ENCODE peak calls at places on chromosomes 7 and 10, in ten cellular contexts. W is mesenchymal stem cell; P is stimulated activated naive B cell treated with anti-CD40 and anti-IgM and Interleukin-4, amounts not matched to agents 10 μg/mL and 1 μg/mL and 100 μg/mL, for 72 hours; Z is NCI-H1436 treated with DMSO at 0.1 percent for 48 hours; G is hippocampal formation; H is mesendoderm; V is non-pigmented ciliary epithelial cell; Q is NCI-H1092 treated with DMSO at 0.1 percent for 48 hours; O is astrocyte of the hippocampus; A is uterus. B is an unnamed sample.

GRCh38 chr7:128259131-128260056 is 18.3 kb downstream of the LEP start:
- DNase-seq in W (peak), P (no peak), Z (no peak), G (no peak), H (peak), V (no peak), Q (no peak), O (peak), A (no peak), B (peak)

GRCh38 chr10:129696636-129697035 is 229.6 kb downstream of the MGMT start:
- DNase-seq in W (no peak), P (no peak), Z (no peak), G (no peak), H (no peak), V (no peak), Q (no peak), O (no peak), A (no peak), B (no peak)

GRCh38 chr10:87635498-87636312 is 24.0 kb upstream of the PAPSS2 start:
- DNase-seq in W (peak), P (peak), Z (no peak), G (no peak), H (peak), V (no peak), Q (no peak), O (peak), A (no peak), B (no peak)

GRCh38 chr7:131932271-131932670 is 375.8 kb upstream of the PODXL start:
- DNase-seq in W (no peak), P (no peak), Z (no peak), G (no peak), H (no peak), V (no peak), Q (no peak), O (no peak), A (no peak), B (no peak)

GRCh38 chr10:60905580-60905979 is 38.4 kb downstream of the RHOBTB1 start:
- DNase-seq in W (no peak), P (no peak), Z (no peak), G (no peak), H (no peak), V (no peak), Q (no peak), O (peak), A (peak), B (peak)

GRCh38 chr10:101290415-101290814 is 61.2 kb upstream of the LBX1 start:
- DNase-seq in W (no peak), P (no peak), Z (no peak), G (no peak), H (no peak), V (no peak), Q (no peak), O (no peak), A (no peak), B (no peak)

GRCh38 chr7:148688526-148688925 is 10.2 kb upstream of the CUL1 start:
- DNase-seq in W (no peak), P (no peak), Z (no peak), G (no peak), H (no peak), V (no peak), Q (no peak), O (no peak), A (no peak), B (no peak)

GRCh38 chr10:70137927-70138883 is 5.6 kb upstream of the AIFM2 start:
- DNase-seq in W (no peak), P (no peak), Z (no peak), G (no peak), H (no peak), V (no peak), Q (no peak), O (no peak), A (peak), B (no peak)

GRCh38 chr10:66717221-66717981 is 208.4 kb upstream of the LRRTM3 start:
- DNase-seq in W (no peak), P (no peak), Z (peak), G (no peak), H (peak), V (no peak), Q (no peak), O (no peak), A (no peak), B (no peak)

GRCh38 chr7:78017621-78018100 is 219.1 kb downstream of the PHTF2 start:
- DNase-seq in W (no peak), P (no peak), Z (no peak), G (no peak), H (no peak), V (no peak), Q (no peak), O (no peak), A (no peak), B (no peak)

GRCh38 chr10:99560277-99561126 is 27.8 kb downstream of the NKX2-3 start:
- DNase-seq in W (peak), P (no peak), Z (no peak), G (peak), H (peak), V (no peak), Q (peak), O (peak), A (no peak), B (no peak)

GRCh38 chr7:30252885-30253795 is 31.3 kb upstream of the ZNRF2 start:
- DNase-seq in W (no peak), P (no peak), Z (no peak), G (peak), H (no peak), V (no peak), Q (peak), O (peak), A (no peak), B (peak)

B was measured in left lung.